ENCODE peak calls at places on chromosomes 7 and 10, in four cellular contexts. P is lower lobe of right lung, F is heart left ventricle, Z is left lung. H is an unnamed sample.

GRCh38 chr10:5033061-5033770 is 29.6 kb upstream of the AKR1C2 start:
- DNase-seq in Z (no peak), P (no peak), F (no peak), H (no peak)

GRCh38 chr7:138684360-138684759 is 16.8 kb downstream of the SVOPL start:
- DNase-seq in F (no peak), P (no peak), Z (no peak), H (no peak)

GRCh38 chr7:46832136-46832535 is 749.8 kb downstream of the TNS3 start:
- DNase-seq in Z (no peak), P (no peak), F (no peak), H (no peak)

GRCh38 chr10:86968271-86968993 is at the start of gene ADIRF:
- DNase-seq in P (peak; percentile 81), Z (peak; percentile 88), F (peak; percentile 72), H (peak; percentile 80)

GRCh38 chr10:14617125-14617524 is 157.6 kb downstream of the FAM107B start:
- DNase-seq in F (no peak), Z (no peak), P (no peak), H (no peak)

GRCh38 chr10:7192831-7193348 is 217.9 kb downstream of the SFMBT2 start:
- DNase-seq in P (no peak), Z (no peak), F (no peak), H (no peak)

GRCh38 chr10:116848032-116848911 is 1.0 kb upstream of the ENO4 start:
- DNase-seq in P (no peak), Z (no peak), F (no peak), H (no peak)

GRCh38 chr7:137592232-137592896 is 248.8 kb upstream of the PTN start:
- DNase-seq in P (no peak), Z (no peak), F (peak; percentile 55), H (peak; percentile 80)

GRCh38 chr10:68303849-68304412 is 27.9 kb upstream of the HNRNPH3 start:
- DNase-seq in Z (no peak), F (no peak), P (no peak), H (no peak)

GRCh38 chr10:98446121-98446655 is 547 bp downstream of the HPS1 start:
- DNase-seq in P (peak; percentile 73), Z (peak; percentile 89), F (peak; percentile 33), H (peak; percentile 78)

GRCh38 chr10:25063644-25064043 is 47.2 kb downstream of the THNSL1 start:
- DNase-seq in Z (no peak), P (no peak), F (no peak), H (no peak)

GRCh38 chr7:121288894-121289293 is 39.9 kb upstream of the WNT16 start:
- DNase-seq in P (no peak), F (no peak), Z (no peak), H (no peak)

GRCh38 chr10:107415446-107415845 is 250.9 kb upstream of the SORCS1 start:
- DNase-seq in Z (no peak), P (no peak), F (no peak), H (no peak)

GRCh38 chr10:100341953-100342626 is 4.9 kb upstream of the SCD start:
- DNase-seq in Z (no peak), F (peak; percentile 30), P (no peak), H (no peak)

GRCh38 chr7:76069238-76069638 is 21.3 kb downstream of the MDH2 start:
- DNase-seq in Z (no peak), P (peak; percentile 72), F (peak; percentile 33), H (peak; percentile 92)

GRCh38 chr10:22851865-22852239 is 76.0 kb upstream of the ARMC3 start:
- DNase-seq in F (no peak), Z (no peak), P (no peak), H (no peak)

GRCh38 chr10:119310807-119311206 is 103.4 kb downstream of the GRK5 start:
- DNase-seq in Z (no peak), F (no peak), P (no peak), H (no peak)

GRCh38 chr10:127215882-127216281 is 19.5 kb upstream of the INSYN2A start:
- DNase-seq in P (no peak), F (no peak), Z (no peak), H (no peak)

GRCh38 chr10:90930070-90930837 is 9.4 kb upstream of the ANKRD1 start:
- DNase-seq in Z (no peak), F (peak; percentile 31), P (no peak), H (no peak)

GRCh38 chr7:106369349-106369748 is 84.6 kb upstream of the NAMPT start:
- DNase-seq in Z (no peak), P (no peak), F (no peak), H (no peak)

GRCh38 chr7:2031496-2031895 is 201.2 kb downstream of the MAD1L1 start:
- DNase-seq in P (peak; percentile 20), F (no peak), Z (peak; percentile 41), H (peak; percentile 50)

GRCh38 chr10:132614431-132615341 is 77.1 kb downstream of the INPP5A start:
- DNase-seq in Z (peak; percentile 59), F (no peak), P (no peak), H (no peak)

GRCh38 chr10:97217299-97217698 is 31.5 kb upstream of the SLIT1 start:
- DNase-seq in Z (no peak), P (no peak), F (no peak), H (no peak)

GRCh38 chr10:125633517-125633999 is 49.4 kb downstream of the TEX36 start:
- DNase-seq in Z (no peak), F (no peak), P (no peak), H (no peak)

DNA sequence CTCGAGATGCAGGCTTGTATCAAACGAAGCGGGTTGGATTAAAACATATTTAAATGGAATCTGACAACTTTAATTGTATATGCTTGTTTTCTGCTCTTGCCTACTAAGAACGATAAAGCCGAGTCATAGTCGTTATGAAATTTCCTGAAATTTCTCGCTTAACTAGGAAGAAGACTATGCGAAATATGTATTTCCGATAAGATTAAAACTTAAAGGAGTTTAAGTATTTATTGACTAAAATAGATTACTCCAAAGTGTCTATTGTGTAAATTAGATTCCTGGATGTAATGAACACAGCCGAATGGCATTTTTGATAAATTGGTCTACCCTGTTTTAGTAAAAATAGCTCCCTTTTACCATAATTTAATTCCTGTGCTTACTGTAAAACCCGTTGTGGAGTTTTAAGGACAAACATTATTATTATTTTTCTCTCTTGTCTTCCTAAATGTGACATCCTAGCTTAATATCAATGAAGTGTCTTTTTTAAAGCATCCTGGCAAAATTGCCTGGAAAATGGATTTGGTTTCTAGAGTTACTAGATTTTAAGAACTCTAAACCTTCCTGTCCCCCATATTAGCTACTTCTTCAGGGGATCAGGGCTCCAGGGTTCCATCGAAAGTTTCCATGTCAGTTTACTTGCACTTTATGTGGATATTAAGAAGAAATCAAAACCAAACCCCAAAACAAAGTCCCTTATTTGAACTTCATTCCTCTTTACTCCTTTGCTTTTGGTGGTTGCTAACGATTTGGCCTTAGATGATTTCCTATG is 688 bp downstream of the CUX1 start:
- DNase-seq in F (no peak), P (no peak), Z (no peak), H (no peak)
- H3K4me1 ChIP-seq in F (no peaks in the 10 kb centered on the region), P (peaks cover 39% of the 10 kb centered on the region), Z (peaks cover 1% of the 10 kb centered on the region), H (peaks cover 4% of the 10 kb centered on the region)

GRCh38 chr7:100586266-100587025 is at the start of gene FBXO24:
- DNase-seq in Z (peak; percentile 99), P (peak; percentile 100), F (peak; percentile 100), H (peak; percentile 100)

GRCh38 chr7:100585511-100586265 is at the start of gene LRCH4:
- DNase-seq in Z (peak; percentile 91), P (peak; percentile 70), F (peak; percentile 49), H (no peak)

GRCh38 chr7:100583132-100584045 is 2.5 kb downstream of the LRCH4 start:
- DNase-seq in Z (peak; percentile 92), P (peak; percentile 87), F (peak; percentile 71), H (peak; percentile 85)

GRCh38 chr7:100584046-100584676 is 1.8 kb downstream of the LRCH4 start:
- DNase-seq in F (no peak), P (peak; percentile 58), Z (peak; percentile 61), H (peak; percentile 68)

GRCh38 chr7:100584677-100585510 is 1.0 kb downstream of the LRCH4 start:
- DNase-seq in P (peak; percentile 59), F (peak; percentile 71), Z (peak; percentile 85), H (peak; percentile 77)
- H3K27ac ChIP-seq in P (peak overlapping the region; percentile 98), F (peak overlapping the region; percentile 96), Z (peak overlapping the region; percentile 98), H (peak overlapping the region; percentile 93)

DNA sequence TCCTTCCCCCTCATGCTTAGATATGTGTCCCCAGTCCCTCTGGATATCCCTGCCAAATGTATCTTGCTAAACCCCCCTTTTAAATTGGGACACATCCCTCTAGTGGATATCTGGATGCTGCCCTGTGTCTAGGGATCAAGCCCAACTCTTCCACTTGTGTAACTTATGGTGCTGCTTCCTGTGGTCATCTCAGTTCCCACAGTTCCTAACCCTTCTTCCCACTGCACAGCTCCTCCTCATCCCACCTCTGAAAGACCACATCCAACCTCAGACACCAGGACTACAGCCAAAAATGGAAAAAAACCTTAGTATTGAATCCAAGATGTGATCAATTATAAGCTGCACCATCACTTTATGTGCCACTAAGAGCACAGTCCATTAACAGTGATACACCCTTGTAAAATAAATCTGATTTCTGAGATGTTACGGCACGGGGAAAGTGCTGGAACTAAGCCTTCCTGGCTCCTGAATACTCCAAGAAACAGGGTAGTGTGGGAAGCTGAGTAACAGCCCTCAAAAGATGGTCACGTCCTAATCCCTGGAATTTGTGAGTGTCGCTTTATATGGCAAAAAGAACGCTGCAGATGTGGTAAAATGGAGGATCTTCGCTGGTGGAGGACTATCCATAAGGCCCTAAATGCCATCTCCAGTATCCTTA is 13.7 kb downstream of the ESYT2 start:
- DNase-seq in P (no peak), F (no peak), Z (no peak), H (no peak)
- H3K36me3 ChIP-seq in P (no peaks in the 10 kb centered on the region), F (no peaks in the 10 kb centered on the region), Z (peaks cover 5% of the 10 kb centered on the region), H (no peaks in the 10 kb centered on the region)

GRCh38 chr7:93914581-93915066 is 6.9 kb upstream of the GNG11 start:
- DNase-seq in Z (no peak), F (no peak), P (no peak), H (no peak)

GRCh38 chr7:93910076-93910994 is 4.0 kb downstream of the GNGT1 start:
- DNase-seq in P (no peak), Z (no peak), F (no peak), H (peak; percentile 85)

GRCh38 chr7:93913197-93913596 is 6.8 kb downstream of the GNGT1 start:
- DNase-seq in P (no peak), Z (no peak), F (no peak), H (no peak)
- H3K4me1 ChIP-seq in P (peaks cover 4% of the 10 kb centered on the region), Z (peaks cover 6% of the 10 kb centered on the region), F (no peaks in the 10 kb centered on the region), H (peaks cover 18% of the 10 kb centered on the region)

DNA sequence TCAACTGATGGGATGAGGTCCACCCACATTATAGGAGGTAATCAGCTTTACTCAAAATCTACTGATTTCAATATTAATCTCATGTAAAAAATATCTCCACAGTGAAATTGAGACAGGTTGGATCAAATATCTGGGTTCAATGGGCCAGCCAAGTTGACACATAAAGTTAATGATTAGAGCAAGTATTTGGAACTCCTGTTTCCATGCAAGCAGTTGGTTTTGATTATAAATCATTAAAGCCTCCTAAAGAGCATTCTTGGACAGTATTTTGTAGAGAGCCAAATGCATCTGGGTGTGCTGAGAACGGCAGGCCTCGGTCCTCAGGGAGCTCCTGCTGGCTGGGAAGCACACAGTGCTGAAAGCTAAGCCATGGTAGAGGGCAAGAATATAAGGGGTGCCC is 126.9 kb upstream of the BTBD16 start:
- DNase-seq in P (no peak), F (no peak), Z (no peak), H (no peak)
- H3K27ac ChIP-seq in P (no peak overlapping the region), F (peak overlapping the region; percentile 90), Z (no peak overlapping the region), H (peak overlapping the region; percentile 88)

H was measured in sigmoid colon.